ENCODE peak calls at places on chromosome 20, in five cellular contexts. D is naive thymus-derived CD4-positive, alpha-beta T cell; I is activated CD4-positive, CD25-positive, alpha-beta regulatory T cell treated with anti-CD3 and anti-CD28 coated beads, Interleukin-2, amount 50 U/mL, for 72 hours; Y is T1000; L is cardiac fibroblast. O is an unnamed sample.

GRCh38 chr20:46087161-46087560 is 2.6 kb downstream of the NCOA5 start:
- DNase-seq in D (no peak), I (no peak), Y (no peak), L (peak), O (no peak)

GRCh38 chr20:57882451-57883161 is 172.8 kb upstream of the PMEPA1 start:
- DNase-seq in D (no peak), I (peak), Y (no peak), L (no peak), O (no peak)

GRCh38 chr20:10065154-10065833 is 30.5 kb downstream of the ANKEF1 start:
- DNase-seq in D (no peak), I (no peak), Y (no peak), L (peak), O (no peak)

GRCh38 chr20:53040678-53041674 is 68.8 kb downstream of the TSHZ2 start:
- DNase-seq in D (no peak), I (no peak), Y (no peak), L (no peak), O (no peak)

GRCh38 chr20:542777-543368 is 717 bp downstream of the CSNK2A1 start:
- DNase-seq in D (peak), I (no peak), Y (no peak), L (no peak), O (no peak)

GRCh38 chr20:44092551-44093248 is 94.3 kb downstream of the JPH2 start:
- DNase-seq in D (no peak), I (no peak), Y (no peak), L (peak), O (peak)

GRCh38 chr20:872855-873520 is 39.5 kb downstream of the FAM110A start:
- DNase-seq in D (no peak), I (no peak), Y (no peak), L (no peak), O (no peak)

GRCh38 chr20:33732166-33732970 is 572 bp downstream of the ZNF341 start:
- DNase-seq in D (no peak), I (peak), Y (peak), L (no peak), O (no peak)

GRCh38 chr20:58452667-58453255 is 62.4 kb downstream of the APCDD1L start:
- DNase-seq in D (no peak), I (no peak), Y (no peak), L (no peak), O (no peak)

GRCh38 chr20:10447028-10447427 is 11.9 kb downstream of the SLX4IP start:
- DNase-seq in D (no peak), I (no peak), Y (no peak), L (peak), O (peak)

GRCh38 chr20:47885909-47886453 is 100.7 kb upstream of the SULF2 start:
- DNase-seq in D (no peak), I (no peak), Y (no peak), L (no peak), O (no peak)